ENCODE peak calls at places on chromosome 21, in seven cellular contexts. One of them, this sample, is unnamed. For H3K4me1, the result is how much of the 10 kb centered on the place peaks cover.

GRCh38 chr21:32819702-32820101 is 48.1 kb upstream of the PAXBP1 start:
- DNase-seq in heart right ventricle: no peak
- DNase-seq in aorta: no peak
- DNase-seq in tibial nerve: peak
- DNase-seq in body of pancreas: no peak
- DNase-seq in SK-N-SH: no peak
- DNase-seq in A549: no peak
- DNase-seq in this sample: no peak

GRCh38 chr21:22224261-22224660 is 1226.1 kb downstream of the NCAM2 start:
- DNase-seq in heart right ventricle: no peak
- DNase-seq in aorta: no peak
- DNase-seq in tibial nerve: no peak
- DNase-seq in body of pancreas: no peak
- DNase-seq in SK-N-SH: no peak
- DNase-seq in A549: no peak
- DNase-seq in this sample: no peak

GRCh38 chr21:36976882-36977651 is 10.6 kb upstream of the HLCS start:
- DNase-seq in heart right ventricle: no peak
- DNase-seq in aorta: no peak
- DNase-seq in tibial nerve: no peak
- DNase-seq in body of pancreas: peak
- DNase-seq in SK-N-SH: peak
- DNase-seq in A549: peak
- DNase-seq in this sample: peak

GRCh38 chr21:45248893-45249381 is 38.8 kb downstream of the POFUT2 start:
- DNase-seq in heart right ventricle: no peak
- DNase-seq in aorta: peak
- DNase-seq in tibial nerve: no peak
- DNase-seq in body of pancreas: no peak
- DNase-seq in SK-N-SH: peak
- DNase-seq in A549: no peak
- DNase-seq in this sample: peak

GRCh38 chr21:44495641-44496040 is 40.3 kb downstream of the LRRC3 start:
- DNase-seq in heart right ventricle: no peak
- DNase-seq in aorta: no peak
- DNase-seq in tibial nerve: no peak
- DNase-seq in body of pancreas: no peak
- DNase-seq in SK-N-SH: no peak
- DNase-seq in A549: no peak
- DNase-seq in this sample: no peak

GRCh38 chr21:33841561-33841960 is 74.0 kb downstream of the ATP5PO start:
- DNase-seq in heart right ventricle: no peak
- DNase-seq in aorta: no peak
- DNase-seq in tibial nerve: no peak
- DNase-seq in body of pancreas: no peak
- DNase-seq in SK-N-SH: no peak
- DNase-seq in A549: no peak
- DNase-seq in this sample: no peak

GRCh38 chr21:25640671-25641292 is 1.7 kb downstream of the JAM2 start:
- DNase-seq in heart right ventricle: no peak
- DNase-seq in aorta: no peak
- DNase-seq in tibial nerve: no peak
- DNase-seq in body of pancreas: no peak
- DNase-seq in SK-N-SH: no peak
- DNase-seq in A549: no peak
- DNase-seq in this sample: no peak

GRCh38 chr21:23960769-23961168 is 1646.5 kb downstream of the MRPL39 start:
- DNase-seq in heart right ventricle: no peak
- DNase-seq in aorta: no peak
- DNase-seq in tibial nerve: no peak
- DNase-seq in body of pancreas: no peak
- DNase-seq in SK-N-SH: no peak
- DNase-seq in A549: no peak
- DNase-seq in this sample: no peak

GRCh38 chr21:41045534-41046268 is 122.3 kb upstream of the BACE2 start:
- DNase-seq in heart right ventricle: no peak
- DNase-seq in aorta: no peak
- DNase-seq in tibial nerve: no peak
- DNase-seq in body of pancreas: peak
- DNase-seq in SK-N-SH: peak
- DNase-seq in A549: peak
- DNase-seq in this sample: peak

GRCh38 chr21:45117314-45117713 is 42.9 kb downstream of the ADARB1 start:
- DNase-seq in heart right ventricle: no peak
- DNase-seq in aorta: no peak
- DNase-seq in tibial nerve: no peak
- DNase-seq in body of pancreas: no peak
- DNase-seq in SK-N-SH: no peak
- DNase-seq in A549: no peak
- DNase-seq in this sample: no peak

GRCh38 chr21:43624343-43624742 is 34.9 kb downstream of the HSF2BP start:
- DNase-seq in heart right ventricle: no peak
- DNase-seq in aorta: no peak
- DNase-seq in tibial nerve: no peak
- DNase-seq in body of pancreas: no peak
- DNase-seq in SK-N-SH: no peak
- DNase-seq in A549: no peak
- DNase-seq in this sample: no peak

GRCh38 chr21:44615466-44615865 is 3.6 kb downstream of the KRTAP10-8 start:
- DNase-seq in heart right ventricle: no peak
- DNase-seq in aorta: no peak
- DNase-seq in tibial nerve: no peak
- DNase-seq in body of pancreas: no peak
- DNase-seq in SK-N-SH: no peak
- DNase-seq in A549: no peak
- DNase-seq in this sample: no peak

GRCh38 chr21:44370027-44370735 is 16.8 kb downstream of the TRPM2 start:
- DNase-seq in heart right ventricle: no peak
- DNase-seq in aorta: peak
- DNase-seq in tibial nerve: peak
- DNase-seq in body of pancreas: no peak
- DNase-seq in SK-N-SH: peak
- DNase-seq in A549: peak
- DNase-seq in this sample: peak

GRCh38 chr21:32414579-32415358 is 2.3 kb downstream of the EVA1C start:
- DNase-seq in heart right ventricle: no peak
- DNase-seq in aorta: no peak
- DNase-seq in tibial nerve: no peak
- DNase-seq in body of pancreas: no peak
- DNase-seq in SK-N-SH: peak
- DNase-seq in A549: no peak
- DNase-seq in this sample: no peak

GRCh38 chr21:25862596-25862995 is 127.8 kb downstream of the GABPA start:
- DNase-seq in heart right ventricle: no peak
- DNase-seq in aorta: no peak
- DNase-seq in tibial nerve: no peak
- DNase-seq in body of pancreas: no peak
- DNase-seq in SK-N-SH: no peak
- DNase-seq in A549: peak
- DNase-seq in this sample: no peak

GRCh38 chr21:45228656-45229240 is 58.9 kb downstream of the POFUT2 start:
- DNase-seq in heart right ventricle: no peak
- DNase-seq in aorta: no peak
- DNase-seq in tibial nerve: no peak
- DNase-seq in body of pancreas: no peak
- DNase-seq in SK-N-SH: no peak
- DNase-seq in A549: no peak
- DNase-seq in this sample: no peak

DNA sequence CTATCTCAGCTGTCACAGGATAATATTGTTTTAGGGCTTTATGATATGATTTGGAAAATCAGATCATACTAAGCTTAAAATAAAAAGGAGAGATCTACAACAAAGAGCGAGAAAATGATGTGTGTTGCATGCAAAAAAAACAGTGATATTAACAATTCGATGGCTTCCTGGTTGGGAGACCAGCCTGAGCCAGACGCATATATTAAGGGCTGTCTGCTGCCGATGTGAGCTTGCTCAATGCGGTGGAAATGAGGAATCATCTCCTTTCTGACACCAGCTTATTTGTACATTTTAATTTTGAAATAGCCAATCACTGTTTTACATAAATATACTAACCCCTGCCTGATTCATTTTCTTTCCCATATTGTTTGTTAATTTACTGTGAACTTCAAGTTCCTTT is 862.6 kb downstream of the USP25 start:
- DNase-seq in heart right ventricle: no peak
- DNase-seq in aorta: no peak
- DNase-seq in tibial nerve: no peak
- DNase-seq in body of pancreas: no peak
- DNase-seq in SK-N-SH: peak
- DNase-seq in A549: no peak
- DNase-seq in this sample: no peak
- H3K27ac ChIP-seq in heart right ventricle: no peak
- H3K27ac ChIP-seq in aorta: no peak
- H3K27ac ChIP-seq in tibial nerve: peak
- H3K27ac ChIP-seq in body of pancreas: no peak
- H3K27ac ChIP-seq in SK-N-SH: no peak
- H3K27ac ChIP-seq in A549: no peak
- H3K27ac ChIP-seq in this sample: peak

DNA sequence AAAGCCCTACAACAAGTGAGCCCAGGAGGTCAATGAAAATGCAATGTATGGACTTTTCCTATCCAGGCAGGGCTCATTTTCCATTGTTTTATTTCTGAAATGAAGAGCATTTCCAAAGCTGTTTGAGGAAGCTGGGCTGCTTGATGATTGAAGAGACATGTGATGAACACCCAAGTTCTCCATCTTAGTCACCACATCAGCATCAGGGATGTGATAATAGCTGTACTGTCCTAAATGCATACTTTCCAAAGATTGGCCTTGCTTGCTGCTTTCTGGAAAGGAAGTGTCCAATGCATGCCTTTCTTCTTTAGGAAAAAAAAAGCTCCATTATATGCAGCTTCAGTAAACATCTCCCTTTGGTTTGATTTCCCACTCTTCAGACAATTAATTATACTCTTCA is 425.9 kb upstream of the RUNX1 start:
- DNase-seq in heart right ventricle: no peak
- DNase-seq in aorta: no peak
- DNase-seq in tibial nerve: no peak
- DNase-seq in body of pancreas: no peak
- DNase-seq in SK-N-SH: no peak
- DNase-seq in A549: no peak
- DNase-seq in this sample: no peak
- H3K4me1 ChIP-seq in heart right ventricle: under half
- H3K4me1 ChIP-seq in aorta: under half
- H3K4me1 ChIP-seq in tibial nerve: under half
- H3K4me1 ChIP-seq in body of pancreas: under half
- H3K4me1 ChIP-seq in SK-N-SH: under half
- H3K4me1 ChIP-seq in A549: under half
- H3K4me1 ChIP-seq in this sample: under half

GRCh38 chr21:42149656-42150457 is 69.1 kb upstream of the ABCG1 start:
- DNase-seq in heart right ventricle: no peak
- DNase-seq in aorta: no peak
- DNase-seq in tibial nerve: no peak
- DNase-seq in body of pancreas: no peak
- DNase-seq in SK-N-SH: peak
- DNase-seq in A549: no peak
- DNase-seq in this sample: peak

GRCh38 chr21:42148097-42148496 is 70.8 kb upstream of the ABCG1 start:
- DNase-seq in heart right ventricle: no peak
- DNase-seq in aorta: no peak
- DNase-seq in tibial nerve: no peak
- DNase-seq in body of pancreas: no peak
- DNase-seq in SK-N-SH: no peak
- DNase-seq in A549: no peak
- DNase-seq in this sample: peak

GRCh38 chr21:42148584-42148983 is 70.4 kb upstream of the ABCG1 start:
- DNase-seq in heart right ventricle: no peak
- DNase-seq in aorta: no peak
- DNase-seq in tibial nerve: no peak
- DNase-seq in body of pancreas: no peak
- DNase-seq in SK-N-SH: no peak
- DNase-seq in A549: no peak
- DNase-seq in this sample: peak

GRCh38 chr21:42151148-42152074 is 67.5 kb upstream of the ABCG1 start:
- DNase-seq in heart right ventricle: no peak
- DNase-seq in aorta: no peak
- DNase-seq in tibial nerve: no peak
- DNase-seq in body of pancreas: no peak
- DNase-seq in SK-N-SH: no peak
- DNase-seq in A549: no peak
- DNase-seq in this sample: peak

GRCh38 chr21:42150458-42151085 is 68.4 kb upstream of the ABCG1 start:
- DNase-seq in heart right ventricle: no peak
- DNase-seq in aorta: no peak
- DNase-seq in tibial nerve: no peak
- DNase-seq in body of pancreas: no peak
- DNase-seq in SK-N-SH: no peak
- DNase-seq in A549: no peak
- DNase-seq in this sample: peak
- H3K27ac ChIP-seq in heart right ventricle: no peak
- H3K27ac ChIP-seq in aorta: no peak
- H3K27ac ChIP-seq in tibial nerve: no peak
- H3K27ac ChIP-seq in body of pancreas: no peak
- H3K27ac ChIP-seq in SK-N-SH: no peak
- H3K27ac ChIP-seq in A549: no peak
- H3K27ac ChIP-seq in this sample: no peak

GRCh38 chr21:28972398-28972797 is 20.3 kb downstream of the LTN1 start:
- DNase-seq in heart right ventricle: no peak
- DNase-seq in aorta: no peak
- DNase-seq in tibial nerve: no peak
- DNase-seq in body of pancreas: no peak
- DNase-seq in SK-N-SH: no peak
- DNase-seq in A549: no peak
- DNase-seq in this sample: no peak
- H3K4me1 ChIP-seq in heart right ventricle: under half
- H3K4me1 ChIP-seq in aorta: under half
- H3K4me1 ChIP-seq in tibial nerve: under half
- H3K4me1 ChIP-seq in body of pancreas: under half
- H3K4me1 ChIP-seq in SK-N-SH: under half
- H3K4me1 ChIP-seq in A549: under half
- H3K4me1 ChIP-seq in this sample: under half